ENCODE peak calls at places on chromosome 6, in six cellular contexts. E is RWPE1; L is GM12892; Y is activated CD8-positive, alpha-beta T cell treated with anti-CD3 and anti-CD28 coated beads, Interleukin-2, amount 10 ng/mL, durations not matched to agents 7 days and 5 days; B is activated CD4-positive, alpha-beta T cell treated with anti-CD3 and anti-CD28 coated beads, Interleukin-2, amount 50 U/mL, for 1 hour; S is A549. H is an unnamed sample.

GRCh38 chr6:57255451-57256181 is 33.5 kb upstream of the RAB23 start:
- DNase-seq in E (no peak), L (no peak), Y (no peak), B (no peak), S (no peak), H (no peak)

GRCh38 chr6:26501482-26501986 is 1.4 kb downstream of the BTN1A1 start:
- DNase-seq in E (peak; percentile 8), L (no peak), Y (peak; percentile 36), B (peak; percentile 22), S (no peak), H (no peak)

GRCh38 chr6:76942203-76942971 is 520.9 kb downstream of the HTR1B start:
- DNase-seq in E (no peak), L (no peak), Y (no peak), B (no peak), S (no peak), H (no peak)

GRCh38 chr6:43286995-43287716 is 10.9 kb upstream of the SLC22A7 start:
- DNase-seq in E (no peak), L (no peak), Y (no peak), B (no peak), S (no peak), H (no peak)

GRCh38 chr6:113876654-113877053 is 19.5 kb downstream of the MARCKS start:
- DNase-seq in E (no peak), L (no peak), Y (no peak), B (no peak), S (peak; percentile 13), H (no peak)

GRCh38 chr6:68651018-68651985 is 16.2 kb downstream of the ADGRB3 start:
- DNase-seq in E (no peak), L (no peak), Y (no peak), B (no peak), S (no peak), H (no peak)

GRCh38 chr6:66848244-66848953 is 1141.4 kb upstream of the EYS start:
- DNase-seq in E (no peak), L (no peak), Y (no peak), B (no peak), S (no peak), H (no peak)

GRCh38 chr6:126923807-126924206 is 194.7 kb upstream of the RSPO3 start:
- DNase-seq in E (no peak), L (no peak), Y (no peak), B (no peak), S (no peak), H (no peak)

GRCh38 chr6:39029156-39030011 is 19.2 kb upstream of the GLP1R start:
- DNase-seq in E (peak; percentile 47), L (no peak), Y (peak; percentile 62), B (peak; percentile 34), S (peak; percentile 4), H (peak; percentile 22)

GRCh38 chr6:151241853-151242252 is 2.1 kb downstream of the AKAP12 start:
- DNase-seq in E (no peak), L (no peak), Y (no peak), B (no peak), S (no peak), H (no peak)

GRCh38 chr6:71197770-71198169 is 90.8 kb upstream of the OGFRL1 start:
- DNase-seq in E (no peak), L (no peak), Y (no peak), B (no peak), S (no peak), H (peak; percentile 32)

GRCh38 chr6:4965506-4966389 is 38.1 kb downstream of the RPP40 start:
- DNase-seq in E (no peak), L (no peak), Y (no peak), B (no peak), S (no peak), H (no peak)

GRCh38 chr6:170429457-170429856 is 122.9 kb downstream of the FAM120B start:
- DNase-seq in E (no peak), L (no peak), Y (no peak), B (no peak), S (no peak), H (no peak)

GRCh38 chr6:108942556-108943492 is 94.6 kb downstream of the ARMC2 start:
- DNase-seq in E (no peak), L (no peak), Y (peak; percentile 81), B (peak; percentile 53), S (no peak), H (no peak)

GRCh38 chr6:40695114-40695513 is 108.0 kb upstream of the LRFN2 start:
- DNase-seq in E (peak; percentile 21), L (no peak), Y (no peak), B (no peak), S (peak; percentile 6), H (peak; percentile 30)

GRCh38 chr6:21214738-21215448 is 378.7 kb upstream of the SOX4 start:
- DNase-seq in E (peak; percentile 11), L (no peak), Y (no peak), B (no peak), S (no peak), H (no peak)

GRCh38 chr6:62974452-62974851 is 236.8 kb upstream of the FKBP1C start:
- DNase-seq in E (no peak), L (no peak), Y (no peak), B (no peak), S (no peak), H (no peak)

GRCh38 chr6:141265748-141266647 is 866.7 kb upstream of the GJE1 start:
- DNase-seq in E (no peak), L (no peak), Y (no peak), B (no peak), S (no peak), H (no peak)

GRCh38 chr6:125769147-125769783 is 19.8 kb downstream of the HEY2 start:
- DNase-seq in E (no peak), L (no peak), Y (no peak), B (no peak), S (no peak), H (no peak)

GRCh38 chr6:1873781-1874180 is 264.1 kb downstream of the FOXC1 start:
- DNase-seq in E (no peak), L (no peak), Y (no peak), B (no peak), S (no peak), H (no peak)

GRCh38 chr6:44674226-44675155 is 287.0 kb downstream of the CDC5L start:
- DNase-seq in E (peak; percentile 82), L (no peak), Y (peak; percentile 13), B (no peak), S (no peak), H (no peak)

GRCh38 chr6:41497994-41498393 is 48.2 kb upstream of the FOXP4 start:
- DNase-seq in E (no peak), L (no peak), Y (no peak), B (no peak), S (no peak), H (no peak)

GRCh38 chr6:100088009-100088408 is 94.0 kb upstream of the MCHR2 start:
- DNase-seq in E (peak; percentile 34), L (no peak), Y (no peak), B (no peak), S (no peak), H (no peak)

GRCh38 chr6:163148781-163149534 is 265.6 kb upstream of the QKI start:
- DNase-seq in E (no peak), L (no peak), Y (no peak), B (no peak), S (no peak), H (no peak)

GRCh38 chr6:44273617-44274016 is 3.4 kb downstream of the TMEM151B start:
- DNase-seq in E (no peak), L (no peak), Y (no peak), B (no peak), S (no peak), H (no peak)

GRCh38 chr6:167968091-167968490 is 29.4 kb upstream of the KIF25 start:
- DNase-seq in E (no peak), L (no peak), Y (peak; percentile 45), B (peak; percentile 11), S (peak; percentile 32), H (no peak)

GRCh38 chr6:158996863-158997262 is 3.1 kb downstream of the RSPH3 start:
- DNase-seq in E (no peak), L (no peak), Y (peak; percentile 20), B (no peak), S (no peak), H (no peak)

GRCh38 chr6:51213806-51214205 is 395.1 kb downstream of the TFAP2B start:
- DNase-seq in E (no peak), L (no peak), Y (no peak), B (no peak), S (no peak), H (no peak)

GRCh38 chr6:43171284-43172126 is 436 bp downstream of the SRF start:
- DNase-seq in E (no peak), L (no peak), Y (peak; percentile 43), B (peak; percentile 42), S (no peak), H (no peak)

GRCh38 chr6:15619330-15619729 is 43.5 kb downstream of the DTNBP1 start:
- DNase-seq in E (no peak), L (no peak), Y (no peak), B (no peak), S (no peak), H (no peak)

GRCh38 chr6:152404936-152405595 is 232.1 kb downstream of the SYNE1 start:
- DNase-seq in E (no peak), L (no peak), Y (no peak), B (no peak), S (peak; percentile 20), H (no peak)

GRCh38 chr6:121695346-121695745 is 259.9 kb downstream of the GJA1 start:
- DNase-seq in E (no peak), L (no peak), Y (no peak), B (no peak), S (peak; percentile 41), H (peak; percentile 23)

GRCh38 chr6:113672691-113673149 is 184.4 kb upstream of the MARCKS start:
- DNase-seq in E (no peak), L (no peak), Y (no peak), B (no peak), S (no peak), H (peak; percentile 27)

GRCh38 chr6:98844244-98845161 is 10.1 kb downstream of the POU3F2 start:
- DNase-seq in E (no peak), L (no peak), Y (no peak), B (no peak), S (no peak), H (no peak)

H was measured in HTR-8/SVneo.